ENCODE peak calls at places on chromosomes 11 and 22, in five cellular contexts. Q is RCC 7860; S is activated T-cell treated with anti-CD3 and anti-CD28 coated beads for 1 hour; W is naive thymus-derived CD8-positive, alpha-beta T cell; B is germinal center. Y is an unnamed sample.

GRCh38 chr11:77088236-77089003 is 14.2 kb upstream of the OMP start:
- DNase-seq in B (no peak), S (no peak), Q (no peak), W (no peak), Y (no peak)

GRCh38 chr11:106989056-106989455 is 29.2 kb downstream of the GUCY1A2 start:
- DNase-seq in S (no peak), W (no peak), Q (no peak), B (no peak), Y (no peak)

GRCh38 chr11:60389279-60389910 is 6.9 kb upstream of the MS4A14 start:
- DNase-seq in B (peak), Q (no peak), W (no peak), S (no peak), Y (no peak)

GRCh38 chr22:40714514-40714966 is 35.3 kb downstream of the MCHR1 start:
- DNase-seq in W (no peak), Q (peak), S (no peak), B (no peak), Y (peak)

GRCh38 chr11:65169164-65169641 is 830 bp upstream of the SPDYC start:
- DNase-seq in Q (no peak), B (no peak), W (no peak), S (no peak), Y (no peak)

GRCh38 chr11:128151338-128151737 is 436.0 kb downstream of the ETS1 start:
- DNase-seq in B (no peak), Q (no peak), W (no peak), S (no peak), Y (no peak)

GRCh38 chr22:50030315-50031188 is 18.0 kb upstream of the IL17REL start:
- DNase-seq in W (peak), B (peak), Q (no peak), S (peak), Y (peak)

GRCh38 chr11:120715239-120715638 is 203.7 kb downstream of the GRIK4 start:
- DNase-seq in Q (no peak), S (no peak), B (peak), W (peak), Y (no peak)

GRCh38 chr22:37126882-37127281 is 17.4 kb upstream of the TMPRSS6 start:
- DNase-seq in Q (no peak), B (no peak), S (no peak), W (peak), Y (no peak)

GRCh38 chr11:17477361-17477760 is 716 bp upstream of the ABCC8 start:
- DNase-seq in Q (no peak), B (no peak), S (no peak), W (no peak), Y (no peak)

GRCh38 chr11:112321521-112322172 is 61.0 kb upstream of the PLET1 start:
- DNase-seq in W (no peak), Q (peak), B (no peak), S (no peak), Y (peak)

GRCh38 chr11:14644396-14645246 is 1.0 kb downstream of the PDE3B start:
- DNase-seq in B (no peak), Q (no peak), S (peak), W (peak), Y (no peak)

GRCh38 chr11:13222285-13222684 is 55.3 kb upstream of the BMAL1 start:
- DNase-seq in S (no peak), Q (peak), B (no peak), W (no peak), Y (no peak)